ENCODE peak calls at places on chromosomes 4 and X, in five cellular contexts. Q is fibroblast of pulmonary artery, G is GM23338, S is AG04450, X is HFF-Myc. P is an unnamed sample.

GRCh38 chr4:73828945-73829344 is 7.5 kb upstream of the CXCL6 start:
- DNase-seq in Q (peak), X (no peak), S (no peak), G (no peak), P (no peak)

GRCh38 chrX:14266702-14267101 is 237.0 kb upstream of the GEMIN8 start:
- DNase-seq in X (no peak), S (no peak), Q (no peak), G (no peak), P (no peak)

GRCh38 chrX:150146271-150146888 is 208.1 kb upstream of the EOLA2 start:
- DNase-seq in G (peak), Q (no peak), X (no peak), S (no peak), P (no peak)

GRCh38 chr4:7904108-7904516 is 35.5 kb downstream of the AFAP1 start:
- DNase-seq in G (no peak), S (peak), Q (peak), X (no peak), P (no peak)

GRCh38 chr4:71262161-71262560 is 76.7 kb upstream of the SLC4A4 start:
- DNase-seq in G (no peak), X (no peak), S (no peak), Q (no peak), P (no peak)

GRCh38 chr4:137656661-137657060 is 124.4 kb upstream of the PCDH18 start:
- DNase-seq in Q (no peak), X (no peak), S (no peak), G (no peak), P (no peak)

GRCh38 chrX:112844250-112844649 is 3.6 kb upstream of the AMOT start:
- DNase-seq in S (no peak), G (no peak), Q (no peak), X (no peak), P (no peak)

GRCh38 chr4:113109106-113109740 is 59.8 kb downstream of the ANK2 start:
- DNase-seq in G (no peak), S (no peak), X (no peak), Q (no peak), P (no peak)

GRCh38 chr4:158775091-158775651 is 6.3 kb downstream of the FNIP2 start:
- DNase-seq in Q (peak), G (no peak), X (no peak), S (no peak), P (no peak)

GRCh38 chrX:39513836-39514235 is 583.9 kb downstream of the BCOR start:
- DNase-seq in X (no peak), Q (no peak), G (no peak), S (no peak), P (no peak)

DNA sequence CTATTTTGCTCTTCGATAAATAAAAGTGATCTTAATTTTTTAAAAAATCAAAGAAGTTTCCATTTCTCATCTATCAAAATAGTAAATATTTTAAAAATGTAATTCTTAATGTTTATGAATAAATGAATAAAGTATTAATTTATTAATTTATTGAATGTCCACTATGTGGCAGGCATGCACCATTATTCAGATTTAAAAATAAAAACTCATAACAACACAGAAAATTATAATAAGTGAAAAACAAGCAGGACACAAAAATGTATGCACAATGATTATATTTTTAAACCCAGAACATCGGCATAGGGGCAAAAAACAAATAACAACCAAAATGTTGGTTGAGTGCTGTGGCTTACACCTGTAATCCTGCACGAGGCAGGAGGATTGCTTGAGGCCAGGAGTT is 5.3 kb upstream of the PYURF start:
- DNase-seq in Q (peak), S (no peak), X (no peak), G (no peak), P (no peak)
- TF ChIP-seq CTCF in Q (no peak), S (peak), X (no peak), G (no peak), P (no peak)

DNA sequence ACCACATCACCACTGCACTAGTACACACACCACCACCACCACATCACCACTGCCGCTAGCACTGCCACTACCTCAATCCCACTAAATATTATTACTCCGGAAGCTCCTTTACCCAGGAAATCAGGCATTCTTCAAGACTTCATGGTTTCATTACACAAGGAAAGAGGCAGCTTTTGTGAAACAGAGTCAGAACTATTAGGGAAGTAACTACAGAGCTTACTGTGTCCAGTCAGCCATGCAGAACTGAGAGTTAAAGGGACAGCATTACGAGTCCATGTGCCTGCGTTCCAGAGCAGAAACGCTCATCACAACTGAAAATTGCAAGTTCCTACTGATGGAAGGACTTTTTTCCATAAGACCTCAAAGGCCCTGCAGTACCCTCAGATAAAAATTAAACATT is 103.2 kb upstream of the FRG1 start:
- DNase-seq in S (no peak), X (no peak), G (no peak), Q (no peak), P (no peak)
- TF ChIP-seq CTCF in S (no peak), X (no peak), G (no peak), Q (no peak), P (no peak)

GRCh38 chr4:76108467-76109181 is 34.1 kb downstream of the ART3 start:
- DNase-seq in S (no peak), G (peak), Q (peak), X (no peak), P (no peak)
- TF ChIP-seq CTCF in S (no peak), G (peak), Q (no peak), X (no peak), P (no peak)

DNA sequence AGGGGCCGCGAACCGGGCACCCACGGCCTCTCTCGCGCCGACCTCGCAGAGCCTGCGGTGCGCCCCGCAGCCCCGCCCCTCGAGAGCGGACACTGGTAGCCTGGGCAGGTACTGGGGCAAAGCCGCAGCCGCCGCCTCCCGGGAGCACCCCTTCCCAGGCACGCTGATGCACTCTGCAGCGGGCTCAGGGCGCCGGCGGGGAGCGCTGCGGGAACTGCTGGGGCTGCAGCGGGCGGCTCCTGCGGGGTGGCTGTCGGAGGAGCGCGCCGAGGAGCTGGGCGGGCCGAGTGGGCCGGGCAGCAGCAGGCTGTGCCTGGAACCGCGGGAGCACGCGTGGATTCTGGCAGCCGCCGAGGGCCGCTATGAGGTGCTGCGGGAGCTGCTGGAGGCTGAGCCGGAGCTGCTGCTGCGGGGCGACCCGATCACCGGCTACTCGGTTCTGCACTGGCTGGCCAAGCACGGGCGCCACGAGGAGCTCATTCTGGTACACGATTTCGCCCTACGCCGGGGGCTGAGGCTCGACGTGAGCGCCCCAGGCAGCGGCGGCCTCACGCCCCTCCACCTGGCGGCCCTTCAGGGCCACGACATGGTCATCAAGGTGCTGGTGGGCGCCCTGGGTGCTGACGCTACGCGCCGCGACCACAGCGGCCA is 419 bp downstream of the SOWAHD start:
- DNase-seq in G (peak), S (no peak), Q (no peak), X (no peak), P (no peak)
- TF ChIP-seq CTCF in G (no peak), S (no peak), Q (no peak), X (no peak), P (no peak)

GRCh38 chr4:41853973-41854372 is 81.3 kb upstream of the TMEM33 start:
- DNase-seq in G (peak), S (no peak), Q (no peak), X (no peak), P (no peak)
- TF ChIP-seq CTCF in G (peak), S (no peak), Q (peak), X (no peak), P (peak)

DNA sequence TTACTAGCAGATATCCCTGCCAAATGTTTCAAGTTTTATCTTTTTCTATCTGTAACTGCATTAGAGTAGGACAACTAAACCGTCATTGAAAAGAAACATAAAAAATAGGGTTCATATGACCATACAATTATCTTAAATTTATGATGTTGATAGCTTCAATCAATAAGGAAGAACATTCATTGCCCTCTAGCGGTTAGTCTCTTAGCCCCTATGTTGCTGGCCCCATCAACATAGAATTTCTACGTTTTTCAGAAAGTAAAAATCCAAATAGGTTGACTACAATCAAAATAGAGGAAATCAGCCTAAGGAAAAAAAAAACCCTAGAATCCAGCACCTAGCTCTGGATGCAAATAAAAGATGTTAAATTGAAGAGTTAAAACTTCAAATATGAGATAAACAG is 225.1 kb upstream of the ITM2A start:
- DNase-seq in X (no peak), Q (no peak), G (peak), S (no peak), P (no peak)
- TF ChIP-seq CTCF in X (no peak), Q (no peak), G (peak), S (no peak), P (peak)

DNA sequence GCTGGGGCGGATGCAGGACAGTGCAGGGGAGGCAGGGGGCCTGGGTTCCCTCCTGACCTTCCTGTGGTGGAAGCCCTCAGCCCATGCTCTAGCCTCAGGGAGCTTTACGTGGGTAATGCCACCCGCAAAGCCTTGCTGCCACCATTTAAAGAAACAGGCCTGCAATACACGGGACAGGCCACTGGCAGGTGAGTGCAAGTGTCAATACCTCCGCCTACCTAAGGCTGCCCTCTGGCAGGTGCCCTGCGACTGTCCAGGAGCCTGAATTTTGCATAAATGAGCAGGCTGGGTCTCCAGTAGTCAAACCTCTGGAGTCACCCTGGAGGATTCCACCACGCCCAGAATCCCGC is 5.9 kb downstream of the CRMP1 start:
- DNase-seq in S (no peak), X (no peak), Q (no peak), G (no peak), P (no peak)
- TF ChIP-seq CTCF in S (no peak), X (no peak), Q (no peak), G (no peak), P (no peak)

GRCh38 chr4:157204634-157205244 is 15.8 kb upstream of the GRIA2 start:
- DNase-seq in G (peak), X (no peak), S (no peak), Q (peak), P (peak)
- TF ChIP-seq CTCF in G (peak), X (peak), S (peak), Q (peak), P (peak)

GRCh38 chrX:68090266-68090665 is 343.0 kb downstream of the OPHN1 start:
- DNase-seq in G (peak), S (no peak), Q (peak), X (no peak), P (no peak)
- TF ChIP-seq CTCF in G (peak), S (peak), Q (peak), X (no peak), P (no peak)

P was measured in GM13977.